ENCODE peak calls at places on chromosomes 5 and 9, in nine cellular contexts. U, T, K, H, B, Q, Y, S and L are unnamed samples.

GRCh38 chr5:54673523-54674225 is 156.1 kb downstream of the SNX18 start:
- DNase-seq in S (peak), K (peak), Y (peak), B (no peak), Q (no peak), T (peak), U (no peak), H (peak), L (no peak)

GRCh38 chr9:78273761-78274160 is 23.2 kb upstream of the PSAT1 start:
- DNase-seq in H (no peak), Q (no peak), K (no peak), B (no peak), U (no peak), S (no peak), T (no peak), Y (no peak), L (no peak)

GRCh38 chr5:95822408-95823240 is at the start of gene GLRX:
- DNase-seq in U (peak), Q (peak), B (peak), Y (peak), T (peak), H (peak), S (peak), K (peak), L (peak)

GRCh38 chr5:139676951-139677367 is 28.8 kb downstream of the CXXC5 start:
- DNase-seq in Q (peak), S (no peak), B (no peak), U (peak), K (no peak), H (no peak), T (no peak), Y (no peak), L (no peak)

GRCh38 chr5:107469485-107469884 is 201.3 kb downstream of the EFNA5 start:
- DNase-seq in S (no peak), B (peak), Y (no peak), Q (no peak), K (no peak), H (no peak), U (no peak), T (peak), L (no peak)

GRCh38 chr9:82031538-82032280 is 43.1 kb downstream of the SPATA31D1 start:
- DNase-seq in Q (peak), B (peak), T (peak), U (no peak), H (no peak), Y (no peak), K (no peak), S (peak), L (no peak)

GRCh38 chr9:5178126-5178805 is 7.2 kb downstream of the INSL6 start:
- DNase-seq in Y (no peak), T (no peak), U (no peak), B (no peak), Q (no peak), H (no peak), S (no peak), K (no peak), L (no peak)

GRCh38 chr5:54317511-54318260 is 7.3 kb upstream of the ARL15 start:
- DNase-seq in Y (no peak), K (no peak), B (peak), Q (no peak), H (no peak), S (no peak), T (no peak), U (no peak), L (no peak)

GRCh38 chr9:87793292-87793691 is 67.4 kb downstream of the CTSL start:
- DNase-seq in Q (no peak), K (no peak), U (no peak), Y (no peak), B (peak), S (no peak), T (peak), H (no peak), L (no peak)

GRCh38 chr5:68884893-68885292 is 208.9 kb upstream of the SLC30A5 start:
- DNase-seq in T (peak), B (no peak), H (no peak), S (no peak), Q (no peak), U (no peak), Y (no peak), K (no peak), L (no peak)

GRCh38 chr5:131186561-131187256 is 16.0 kb downstream of the LYRM7 start:
- DNase-seq in Y (no peak), S (no peak), K (no peak), H (no peak), U (no peak), B (peak), T (no peak), Q (no peak), L (no peak)

GRCh38 chr5:148934895-148935400 is 108.5 kb downstream of the ADRB2 start:
- DNase-seq in T (no peak), S (no peak), U (no peak), K (no peak), Q (no peak), H (no peak), Y (no peak), B (peak), L (no peak)

GRCh38 chr9:112546149-112547012 is 59.8 kb downstream of the KIAA1958 start:
- DNase-seq in B (no peak), S (no peak), Y (no peak), K (no peak), T (no peak), Q (no peak), H (no peak), U (no peak), L (no peak)

GRCh38 chr5:159525117-159525516 is 194.8 kb upstream of the IL12B start:
- DNase-seq in H (no peak), K (no peak), B (peak), Y (no peak), S (no peak), T (no peak), U (no peak), Q (no peak), L (no peak)

GRCh38 chr9:106420511-106420944 is 442.4 kb upstream of the ZNF462 start:
- DNase-seq in T (peak), Y (peak), S (no peak), H (no peak), K (no peak), U (no peak), Q (no peak), B (no peak), L (peak)

GRCh38 chr9:33263131-33263935 is 1.2 kb downstream of the BAG1 start:
- DNase-seq in S (peak), B (peak), Q (no peak), K (peak), T (peak), U (peak), Y (peak), H (no peak), L (no peak)

DNA sequence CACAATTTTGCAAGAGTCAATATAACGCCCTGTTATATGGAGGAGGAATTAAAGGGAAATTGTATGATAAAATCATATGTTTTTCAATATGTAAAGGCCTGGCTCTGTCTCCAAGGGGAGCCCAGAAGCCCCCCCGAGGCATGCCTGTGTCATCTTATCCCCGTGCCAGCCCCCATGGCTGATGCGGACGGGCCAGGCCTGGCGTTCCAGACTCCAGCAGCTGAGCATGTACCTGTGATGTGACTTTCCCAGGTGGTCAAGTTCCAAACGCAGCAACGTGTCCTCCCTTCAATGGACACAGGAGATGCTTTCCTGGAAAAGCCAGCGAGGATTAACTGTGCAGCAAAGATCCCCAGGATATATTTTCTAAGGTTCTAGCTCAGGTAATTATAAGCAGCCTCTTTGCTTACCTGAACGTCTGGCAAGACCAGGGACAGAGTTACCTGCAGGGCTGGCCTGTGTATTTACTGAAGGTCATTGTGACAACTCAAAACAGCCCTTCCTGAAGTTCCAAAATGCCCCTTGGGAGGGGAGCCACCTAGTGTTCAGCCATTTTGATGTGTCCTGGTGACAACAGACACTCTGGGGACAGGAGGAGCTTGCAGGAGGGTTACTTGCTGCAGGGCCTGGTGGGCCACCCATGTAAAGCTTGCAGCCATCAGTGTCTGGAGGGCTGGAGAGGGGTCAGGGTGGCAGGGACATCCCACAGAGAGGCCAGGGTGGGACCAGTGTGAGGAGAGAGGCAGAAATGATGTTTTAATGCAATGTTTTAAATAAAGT is 53.3 kb upstream of the RNU6ATAC start:
- DNase-seq in T (peak), Q (no peak), K (peak), U (no peak), Y (no peak), S (no peak), H (no peak), B (no peak), L (no peak)
- TF ChIP-seq CTCF in T (peak), Q (peak), K (peak), U (no peak), Y (no peak), S (peak), H (no peak), B (no peak), L (peak)

DNA sequence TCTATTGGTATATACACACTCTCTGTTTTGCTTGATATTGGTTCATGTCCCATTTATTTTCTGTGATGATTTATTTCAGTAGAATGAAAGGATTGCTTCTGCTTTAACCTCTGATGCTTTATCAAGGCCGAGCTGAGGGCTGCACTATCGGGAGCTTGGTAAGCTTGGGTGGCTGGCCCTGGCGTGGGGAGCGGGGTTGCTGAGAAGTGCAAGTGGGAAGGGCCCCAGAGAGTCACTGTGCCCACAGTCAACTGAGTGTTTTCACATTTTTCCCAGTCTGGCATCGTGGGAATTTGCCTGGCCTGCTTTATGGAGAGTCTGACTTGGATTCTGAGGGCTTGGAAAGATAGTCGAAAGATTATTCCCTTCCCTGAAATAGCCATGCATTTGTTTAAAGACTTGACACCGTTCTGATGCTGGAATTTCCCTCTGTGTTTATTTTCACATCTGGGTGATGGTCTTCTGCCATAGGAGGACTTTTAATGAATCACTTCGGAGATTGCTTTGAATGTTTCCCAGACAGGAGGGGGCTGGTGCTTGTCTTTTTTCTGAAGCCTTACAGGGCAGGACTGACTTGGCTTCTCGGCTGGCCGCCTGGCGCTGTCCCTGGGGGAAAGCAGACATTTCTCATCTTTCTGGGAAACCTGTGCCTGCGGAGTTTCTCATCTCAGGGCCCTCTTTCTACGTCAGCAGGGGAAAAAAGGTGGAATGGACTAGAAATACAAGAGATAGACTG is 139.0 kb downstream of the BOD1 start:
- DNase-seq in U (no peak), Q (no peak), H (no peak), T (no peak), B (peak), Y (no peak), S (no peak), K (no peak), L (no peak)
- TF ChIP-seq CTCF in U (no peak), Q (no peak), H (no peak), T (no peak), B (no peak), Y (no peak), S (no peak), K (no peak), L (no peak)

DNA sequence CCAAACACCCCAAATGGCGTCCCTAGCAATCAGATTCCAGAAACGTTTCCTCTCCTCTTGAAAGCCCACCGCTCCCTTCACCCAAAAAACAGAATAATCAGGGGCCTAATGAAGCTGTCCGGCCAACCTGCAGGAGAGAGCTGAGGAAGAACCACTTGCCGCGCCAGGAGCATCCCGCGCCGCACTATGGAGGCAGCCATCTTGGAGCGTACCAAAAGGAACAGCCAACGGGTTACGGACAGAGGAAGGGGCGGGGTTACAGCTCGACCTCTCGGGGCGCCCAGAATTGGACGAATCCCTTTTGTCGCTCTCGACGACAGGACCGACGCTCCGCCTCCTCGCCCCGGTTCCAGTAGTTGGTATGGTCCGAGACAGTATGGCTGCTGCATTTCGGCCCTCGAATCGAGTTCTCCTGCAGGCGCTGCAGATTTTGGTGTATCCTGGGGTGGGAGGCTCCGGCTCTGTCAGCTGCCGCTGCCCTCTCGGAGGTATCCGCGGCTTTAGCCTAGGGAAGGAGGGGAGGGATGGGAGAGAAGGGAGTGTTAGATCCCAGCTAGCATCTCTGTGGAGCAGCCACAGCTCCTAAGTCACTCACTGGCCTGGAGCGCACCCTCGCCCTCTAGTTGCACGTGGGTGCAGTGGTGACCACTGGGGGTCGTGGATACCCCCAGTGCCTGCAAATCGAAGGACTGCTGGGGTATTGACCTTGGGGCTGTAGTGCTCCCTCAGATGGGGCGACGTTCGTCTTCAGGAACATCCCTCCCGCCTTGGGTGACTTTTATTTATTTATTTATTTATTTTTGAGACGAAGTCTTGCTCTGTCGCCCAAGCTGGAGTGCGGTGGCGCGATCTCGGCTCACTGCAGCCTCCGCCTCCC is at the start of the genes MRPS27 and PTCD2:
- DNase-seq in U (peak), S (peak), B (peak), H (peak), Y (peak), Q (peak), K (peak), T (peak), L (peak)
- TF ChIP-seq CTCF in U (peak), S (peak), B (peak), H (no peak), Y (peak), Q (peak), K (peak), T (peak), L (peak)

GRCh38 chr5:36241636-36242533 is at the start of gene NADK2:
- DNase-seq in H (peak), B (peak), U (peak), S (peak), Q (peak), K (peak), T (peak), Y (peak), L (peak)
- TF ChIP-seq CTCF in H (peak), B (peak), U (peak), S (peak), Q (peak), K (peak), T (peak), Y (peak), L (peak)

DNA sequence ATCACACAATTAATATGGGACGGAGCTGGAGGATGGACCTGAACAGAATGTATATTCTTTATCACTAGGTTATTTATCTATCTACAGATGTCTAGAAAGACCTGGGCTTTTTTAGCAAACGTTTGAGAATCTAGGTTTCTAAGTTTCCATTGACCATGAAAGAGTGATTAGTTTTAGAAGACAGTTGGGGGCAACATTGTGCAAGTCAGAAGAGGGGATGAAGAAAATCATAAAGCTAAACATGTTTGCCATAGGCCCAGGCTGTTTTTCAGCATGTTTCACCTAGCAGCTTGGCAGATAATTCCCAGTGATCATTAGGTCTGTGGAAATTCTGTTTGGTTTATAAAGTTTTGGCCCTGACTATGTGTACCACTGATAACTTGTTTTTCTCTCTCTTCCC is 44.1 kb upstream of the CDKN2B start:
- DNase-seq in S (no peak), K (no peak), H (no peak), U (no peak), B (peak), T (no peak), Q (no peak), Y (no peak), L (no peak)
- TF ChIP-seq CTCF in S (no peak), K (no peak), H (no peak), U (no peak), B (no peak), T (no peak), Q (no peak), Y (no peak), L (no peak)

DNA sequence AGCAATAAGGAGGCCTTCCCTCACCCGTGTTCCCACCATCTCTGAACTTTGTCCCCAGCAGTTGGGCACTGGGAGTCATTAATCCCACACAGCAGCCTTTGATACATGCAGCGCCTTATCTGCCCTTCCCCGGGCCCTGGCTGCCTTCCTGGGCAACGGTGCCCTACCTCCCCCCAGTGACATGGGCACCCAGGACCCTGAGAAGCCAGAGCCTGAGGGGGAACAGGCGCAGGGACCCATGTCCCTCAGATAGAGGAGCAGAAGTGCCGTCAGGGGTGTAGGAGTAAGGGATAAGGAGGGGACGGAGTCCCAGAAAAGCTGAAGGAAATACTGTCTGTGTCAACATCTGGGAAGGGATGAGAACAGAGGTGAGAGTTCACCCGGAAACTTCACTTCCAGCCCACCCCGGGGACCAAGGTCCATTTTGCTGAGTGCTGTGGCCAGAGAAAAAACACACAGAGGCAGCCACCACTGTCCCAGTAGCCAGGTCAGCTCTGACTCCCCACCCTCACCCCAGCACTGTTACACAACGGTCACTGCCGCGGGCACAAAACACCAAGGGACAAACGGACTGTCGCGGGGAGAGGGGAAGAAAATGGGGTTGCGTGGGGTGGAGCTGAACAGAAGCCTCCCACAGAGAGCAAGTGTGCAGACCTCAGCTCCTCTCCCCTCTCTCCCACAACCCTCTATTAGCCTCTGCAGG is 3.8 kb downstream of the PCDH1 start:
- DNase-seq in S (no peak), T (no peak), K (no peak), Q (no peak), H (no peak), U (no peak), B (no peak), Y (no peak), L (no peak)
- TF ChIP-seq CTCF in S (no peak), T (no peak), K (no peak), Q (no peak), H (no peak), U (no peak), B (no peak), Y (no peak), L (no peak)

DNA sequence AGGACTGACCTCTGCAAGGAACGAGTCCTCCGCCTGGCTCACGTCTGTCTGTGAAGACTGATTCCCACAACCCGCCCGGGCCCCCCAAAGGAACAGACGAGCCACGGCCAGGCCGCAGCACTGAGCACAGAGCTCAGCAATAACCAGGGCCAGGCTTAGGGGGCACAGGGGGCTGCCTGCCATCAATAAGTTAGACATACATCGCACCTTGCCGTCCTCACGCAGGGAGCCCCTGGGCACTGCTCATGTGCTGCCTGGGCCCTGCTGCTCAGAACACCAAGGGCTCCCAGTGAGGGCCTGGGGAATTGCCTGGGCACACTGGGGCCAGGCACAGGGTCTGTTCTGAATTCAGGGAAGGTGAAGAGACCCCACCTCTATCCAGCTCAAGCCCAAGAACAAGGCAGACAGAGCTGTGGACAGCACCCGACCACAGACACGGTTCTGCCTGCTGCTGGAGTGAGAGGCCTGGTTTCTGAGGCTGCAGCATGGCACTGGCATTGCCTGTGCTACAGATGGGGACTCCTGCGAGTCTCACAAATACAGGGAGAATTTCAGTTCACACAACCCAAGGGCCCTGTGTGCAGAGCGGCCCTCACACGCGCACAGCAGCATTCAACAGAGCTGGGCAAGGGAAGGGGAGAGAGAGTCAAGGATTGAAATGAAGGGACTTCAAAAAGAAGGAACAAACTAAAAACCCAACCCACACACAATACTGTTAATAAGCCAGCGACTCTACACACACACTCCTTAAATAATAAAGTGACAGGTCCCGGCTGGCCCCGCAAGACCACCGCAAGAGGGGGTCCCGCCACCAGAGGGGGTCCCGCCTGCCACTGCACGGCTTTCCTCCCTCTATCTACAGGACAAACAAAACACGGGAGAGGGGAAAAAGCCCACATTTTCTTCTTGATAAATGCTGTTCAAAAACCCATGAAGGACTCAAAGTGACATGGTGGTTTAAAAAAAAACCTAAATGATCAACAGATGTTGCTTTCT is 32.0 kb downstream of the PRRT1B start:
- DNase-seq in K (no peak), T (no peak), Q (no peak), S (no peak), B (no peak), H (no peak), Y (no peak), U (no peak), L (no peak)
- TF ChIP-seq CTCF in K (peak), T (no peak), Q (no peak), S (no peak), B (no peak), H (no peak), Y (no peak), U (no peak), L (no peak)

GRCh38 chr5:180823346-180823745 is 20.7 kb upstream of the MGAT1 start:
- DNase-seq in U (no peak), H (no peak), K (no peak), S (no peak), Q (no peak), T (no peak), Y (no peak), B (no peak), L (no peak)
- TF ChIP-seq CTCF in U (no peak), H (no peak), K (no peak), S (no peak), Q (no peak), T (no peak), Y (no peak), B (no peak), L (no peak)